ENCODE peak calls at places on chromosomes 12 and 14, in eight cellular contexts. One of them, this sample, is unnamed.

GRCh38 chr12:120229583-120230325 is 28.8 kb upstream of the RPLP0 start:
- DNase-seq in adrenal gland: no peak
- DNase-seq in uterus: no peak
- DNase-seq in body of pancreas: no peak
- DNase-seq in ovary: no peak
- DNase-seq in GM12892: no peak
- DNase-seq in erythroblast: no peak
- DNase-seq in esophagus squamous epithelium: no peak
- DNase-seq in this sample: no peak

GRCh38 chr12:121590476-121591143 is 9.8 kb upstream of the KDM2B start:
- DNase-seq in ovary: no peak
- DNase-seq in adrenal gland: no peak
- DNase-seq in erythroblast: no peak
- DNase-seq in GM12892: peak
- DNase-seq in esophagus squamous epithelium: no peak
- DNase-seq in uterus: peak
- DNase-seq in body of pancreas: no peak
- DNase-seq in this sample: no peak

GRCh38 chr14:30125322-30125944 is 197.8 kb upstream of the PRKD1 start:
- DNase-seq in ovary: no peak
- DNase-seq in GM12892: no peak
- DNase-seq in uterus: no peak
- DNase-seq in body of pancreas: no peak
- DNase-seq in adrenal gland: no peak
- DNase-seq in erythroblast: no peak
- DNase-seq in esophagus squamous epithelium: no peak
- DNase-seq in this sample: no peak

GRCh38 chr12:20011200-20011599 is 357.1 kb upstream of the PDE3A start:
- DNase-seq in esophagus squamous epithelium: no peak
- DNase-seq in ovary: no peak
- DNase-seq in body of pancreas: peak
- DNase-seq in uterus: peak
- DNase-seq in erythroblast: no peak
- DNase-seq in adrenal gland: no peak
- DNase-seq in GM12892: no peak
- DNase-seq in this sample: no peak

GRCh38 chr14:51666070-51666469 is 14.4 kb downstream of the FRMD6 start:
- DNase-seq in esophagus squamous epithelium: no peak
- DNase-seq in body of pancreas: no peak
- DNase-seq in uterus: no peak
- DNase-seq in ovary: no peak
- DNase-seq in erythroblast: no peak
- DNase-seq in adrenal gland: no peak
- DNase-seq in GM12892: no peak
- DNase-seq in this sample: no peak

GRCh38 chr14:100535287-100536131 is 51.7 kb downstream of the BEGAIN start:
- DNase-seq in body of pancreas: no peak
- DNase-seq in erythroblast: no peak
- DNase-seq in uterus: peak
- DNase-seq in adrenal gland: peak
- DNase-seq in esophagus squamous epithelium: no peak
- DNase-seq in GM12892: peak
- DNase-seq in ovary: no peak
- DNase-seq in this sample: peak

GRCh38 chr12:108635997-108636808 is 2.5 kb upstream of the SELPLG start:
- DNase-seq in GM12892: no peak
- DNase-seq in ovary: no peak
- DNase-seq in uterus: no peak
- DNase-seq in adrenal gland: no peak
- DNase-seq in erythroblast: no peak
- DNase-seq in esophagus squamous epithelium: no peak
- DNase-seq in body of pancreas: no peak
- DNase-seq in this sample: no peak

GRCh38 chr14:68314642-68315041 is 478.2 kb downstream of the ZFP36L1 start:
- DNase-seq in ovary: no peak
- DNase-seq in esophagus squamous epithelium: no peak
- DNase-seq in adrenal gland: no peak
- DNase-seq in GM12892: no peak
- DNase-seq in body of pancreas: no peak
- DNase-seq in uterus: no peak
- DNase-seq in erythroblast: no peak
- DNase-seq in this sample: no peak

GRCh38 chr14:32594766-32595165 is 265.7 kb downstream of the AKAP6 start:
- DNase-seq in adrenal gland: no peak
- DNase-seq in esophagus squamous epithelium: no peak
- DNase-seq in GM12892: no peak
- DNase-seq in ovary: no peak
- DNase-seq in body of pancreas: no peak
- DNase-seq in erythroblast: no peak
- DNase-seq in uterus: no peak
- DNase-seq in this sample: no peak

GRCh38 chr14:92690171-92691011 is 58.0 kb downstream of the LGMN start:
- DNase-seq in esophagus squamous epithelium: no peak
- DNase-seq in uterus: peak
- DNase-seq in erythroblast: peak
- DNase-seq in GM12892: no peak
- DNase-seq in adrenal gland: no peak
- DNase-seq in ovary: no peak
- DNase-seq in body of pancreas: peak
- DNase-seq in this sample: peak

GRCh38 chr12:98373019-98373554 is 142.3 kb upstream of the TMPO start:
- DNase-seq in erythroblast: peak
- DNase-seq in uterus: no peak
- DNase-seq in esophagus squamous epithelium: no peak
- DNase-seq in body of pancreas: no peak
- DNase-seq in adrenal gland: no peak
- DNase-seq in GM12892: no peak
- DNase-seq in ovary: no peak
- DNase-seq in this sample: no peak

GRCh38 chr12:49903700-49904423 is at the start of gene FAIM2:
- DNase-seq in ovary: peak
- DNase-seq in uterus: peak
- DNase-seq in GM12892: no peak
- DNase-seq in esophagus squamous epithelium: no peak
- DNase-seq in erythroblast: peak
- DNase-seq in body of pancreas: no peak
- DNase-seq in adrenal gland: peak
- DNase-seq in this sample: peak

GRCh38 chr14:22955702-22956575 is 951 bp downstream of the HAUS4 start:
- DNase-seq in adrenal gland: no peak
- DNase-seq in uterus: no peak
- DNase-seq in erythroblast: peak
- DNase-seq in body of pancreas: no peak
- DNase-seq in esophagus squamous epithelium: no peak
- DNase-seq in GM12892: no peak
- DNase-seq in ovary: peak
- DNase-seq in this sample: no peak

GRCh38 chr12:64269161-64269560 is 47.1 kb upstream of the KICS2 start:
- DNase-seq in adrenal gland: no peak
- DNase-seq in GM12892: no peak
- DNase-seq in ovary: no peak
- DNase-seq in esophagus squamous epithelium: no peak
- DNase-seq in body of pancreas: no peak
- DNase-seq in erythroblast: no peak
- DNase-seq in uterus: no peak
- DNase-seq in this sample: no peak

GRCh38 chr12:129152291-129153075 is 299.2 kb downstream of the GLT1D1 start:
- DNase-seq in erythroblast: no peak
- DNase-seq in ovary: no peak
- DNase-seq in body of pancreas: peak
- DNase-seq in esophagus squamous epithelium: no peak
- DNase-seq in adrenal gland: no peak
- DNase-seq in GM12892: no peak
- DNase-seq in uterus: no peak
- DNase-seq in this sample: no peak

GRCh38 chr12:84842406-84843013 is 70.1 kb downstream of the SLC6A15 start:
- DNase-seq in body of pancreas: no peak
- DNase-seq in esophagus squamous epithelium: no peak
- DNase-seq in GM12892: no peak
- DNase-seq in adrenal gland: no peak
- DNase-seq in erythroblast: peak
- DNase-seq in ovary: no peak
- DNase-seq in uterus: no peak
- DNase-seq in this sample: peak

GRCh38 chr12:87848248-87848868 is 180.8 kb downstream of the C12orf50 start:
- DNase-seq in adrenal gland: no peak
- DNase-seq in ovary: no peak
- DNase-seq in GM12892: no peak
- DNase-seq in erythroblast: peak
- DNase-seq in body of pancreas: peak
- DNase-seq in uterus: no peak
- DNase-seq in esophagus squamous epithelium: no peak
- DNase-seq in this sample: peak

GRCh38 chr14:23364164-23364571 is 804 bp downstream of the EFS start:
- DNase-seq in uterus: peak
- DNase-seq in erythroblast: no peak
- DNase-seq in body of pancreas: no peak
- DNase-seq in adrenal gland: peak
- DNase-seq in ovary: no peak
- DNase-seq in esophagus squamous epithelium: no peak
- DNase-seq in GM12892: no peak
- DNase-seq in this sample: no peak

GRCh38 chr12:6434205-6435180 is 10.3 kb upstream of the CD27 start:
- DNase-seq in adrenal gland: peak
- DNase-seq in ovary: no peak
- DNase-seq in erythroblast: no peak
- DNase-seq in body of pancreas: peak
- DNase-seq in GM12892: no peak
- DNase-seq in esophagus squamous epithelium: no peak
- DNase-seq in uterus: peak
- DNase-seq in this sample: no peak

DNA sequence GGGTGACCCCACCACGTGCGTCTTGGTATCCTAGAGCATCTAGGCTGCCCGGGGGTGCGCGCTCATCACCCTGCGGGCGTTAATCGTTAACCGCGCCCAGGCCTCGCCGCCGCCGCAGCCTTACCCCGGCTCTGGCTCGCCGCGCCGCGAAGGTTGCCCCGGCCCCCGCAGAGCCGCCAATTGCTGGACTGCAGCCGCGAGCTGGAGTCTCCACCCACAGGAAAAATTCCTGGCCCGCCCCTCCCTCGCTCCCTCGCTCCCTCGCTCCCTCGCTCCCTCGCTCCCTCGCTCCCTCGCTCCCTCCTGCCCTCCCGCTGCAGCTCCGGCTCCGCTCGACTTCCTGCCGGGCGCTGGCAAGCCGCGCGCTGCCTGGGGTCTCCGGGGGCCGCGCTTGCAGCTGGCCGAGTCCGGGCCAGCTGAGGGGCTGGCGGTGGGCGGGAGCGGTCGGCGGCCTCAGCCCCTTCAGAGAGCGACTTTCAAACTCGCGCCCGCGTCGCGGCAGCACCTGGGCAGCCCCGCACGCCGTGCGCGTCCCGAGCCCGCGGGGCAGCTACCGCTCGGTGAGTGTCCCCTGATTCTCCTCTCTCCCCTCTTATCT is at the start of gene PLEKHG3:
- DNase-seq in erythroblast: peak
- DNase-seq in adrenal gland: peak
- DNase-seq in esophagus squamous epithelium: no peak
- DNase-seq in GM12892: no peak
- DNase-seq in ovary: peak
- DNase-seq in uterus: peak
- DNase-seq in body of pancreas: peak
- DNase-seq in this sample: peak
- TF ChIP-seq POLR2A in erythroblast: no peak
- TF ChIP-seq POLR2A in adrenal gland: no peak
- TF ChIP-seq POLR2A in esophagus squamous epithelium: peak
- TF ChIP-seq POLR2A in GM12892: no peak
- TF ChIP-seq POLR2A in ovary: peak
- TF ChIP-seq POLR2A in uterus: peak
- TF ChIP-seq POLR2A in body of pancreas: peak
- TF ChIP-seq POLR2A in this sample: no peak

GRCh38 chr14:71372411-71372838 is 465.2 kb downstream of the PCNX1 start:
- DNase-seq in ovary: no peak
- DNase-seq in esophagus squamous epithelium: no peak
- DNase-seq in body of pancreas: no peak
- DNase-seq in erythroblast: no peak
- DNase-seq in uterus: no peak
- DNase-seq in GM12892: no peak
- DNase-seq in adrenal gland: no peak
- DNase-seq in this sample: no peak
- TF ChIP-seq POLR2A in ovary: no peak
- TF ChIP-seq POLR2A in esophagus squamous epithelium: no peak
- TF ChIP-seq POLR2A in body of pancreas: no peak
- TF ChIP-seq POLR2A in erythroblast: no peak
- TF ChIP-seq POLR2A in uterus: no peak
- TF ChIP-seq POLR2A in GM12892: no peak
- TF ChIP-seq POLR2A in adrenal gland: no peak
- TF ChIP-seq POLR2A in this sample: no peak

DNA sequence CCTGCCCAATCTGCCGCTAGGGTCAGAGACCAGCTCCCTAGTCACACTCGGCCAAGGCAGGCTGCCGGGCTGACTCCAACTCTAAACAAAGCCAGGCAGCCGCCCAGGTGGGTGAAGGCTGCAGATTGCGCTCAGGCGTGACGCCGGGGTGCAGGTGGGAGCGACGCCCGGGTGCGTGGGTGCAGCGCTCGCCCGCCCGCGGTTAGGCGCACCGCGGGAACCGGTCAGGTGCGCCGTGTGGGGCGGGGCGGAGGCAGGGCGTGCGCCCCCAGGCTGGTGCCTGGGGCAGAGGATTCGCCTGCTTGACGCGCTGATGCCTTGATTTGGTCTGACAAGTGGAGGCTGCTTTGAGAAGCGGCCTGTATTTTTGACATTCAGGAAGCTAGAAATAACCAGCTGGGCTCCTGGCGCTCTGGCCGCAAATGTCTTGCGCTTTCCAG is 126.7 kb upstream of the HIF1A start:
- DNase-seq in adrenal gland: peak
- DNase-seq in body of pancreas: peak
- DNase-seq in esophagus squamous epithelium: peak
- DNase-seq in uterus: no peak
- DNase-seq in GM12892: peak
- DNase-seq in erythroblast: no peak
- DNase-seq in ovary: peak
- DNase-seq in this sample: no peak
- TF ChIP-seq POLR2A in adrenal gland: no peak
- TF ChIP-seq POLR2A in body of pancreas: no peak
- TF ChIP-seq POLR2A in esophagus squamous epithelium: peak
- TF ChIP-seq POLR2A in uterus: no peak
- TF ChIP-seq POLR2A in GM12892: no peak
- TF ChIP-seq POLR2A in erythroblast: no peak
- TF ChIP-seq POLR2A in ovary: no peak
- TF ChIP-seq POLR2A in this sample: no peak

DNA sequence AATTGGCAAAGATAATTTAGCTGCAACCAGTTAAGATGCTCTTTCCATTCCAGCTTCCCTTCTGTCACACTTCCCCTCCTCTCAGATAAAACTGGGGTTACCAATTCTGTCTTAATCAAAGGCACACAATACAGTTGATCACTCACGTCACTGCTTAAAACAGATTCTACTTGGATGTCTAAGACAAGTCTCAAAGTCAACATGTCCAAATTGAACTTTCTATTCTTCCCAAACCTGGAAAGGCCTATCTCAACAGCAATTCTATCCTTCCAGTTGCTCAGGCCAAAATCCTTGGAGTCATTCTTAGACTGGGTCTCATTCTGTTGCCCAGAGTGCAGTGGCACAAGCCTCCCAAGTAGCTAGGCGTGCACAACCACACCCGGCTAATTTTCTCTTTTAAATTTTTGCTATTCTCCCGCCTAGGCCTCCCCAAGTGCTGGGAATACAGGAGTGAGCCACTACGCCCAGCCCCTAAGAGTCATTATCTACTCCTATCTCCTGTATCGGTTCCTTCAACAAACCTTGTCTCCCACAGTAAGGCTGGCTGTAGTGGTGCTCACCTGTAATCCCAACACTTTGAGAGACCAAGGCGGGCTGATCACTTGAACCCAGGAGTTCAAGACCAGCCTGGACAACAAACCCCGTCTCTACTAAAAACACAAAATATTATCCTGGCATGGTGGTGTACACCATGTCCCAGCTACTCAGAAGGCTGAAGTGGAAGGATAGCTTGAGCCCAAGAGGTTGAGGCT is 4.8 kb downstream of the RPS29 start:
- DNase-seq in esophagus squamous epithelium: no peak
- DNase-seq in uterus: no peak
- DNase-seq in adrenal gland: no peak
- DNase-seq in GM12892: no peak
- DNase-seq in erythroblast: no peak
- DNase-seq in body of pancreas: no peak
- DNase-seq in ovary: no peak
- DNase-seq in this sample: no peak
- TF ChIP-seq POLR2A in esophagus squamous epithelium: no peak
- TF ChIP-seq POLR2A in uterus: no peak
- TF ChIP-seq POLR2A in adrenal gland: no peak
- TF ChIP-seq POLR2A in GM12892: peak
- TF ChIP-seq POLR2A in erythroblast: no peak
- TF ChIP-seq POLR2A in body of pancreas: no peak
- TF ChIP-seq POLR2A in ovary: no peak
- TF ChIP-seq POLR2A in this sample: no peak

This sample was measured in testis.